ENCODE peak calls at places on chromosomes 12 and 14, in five cellular contexts. One of them, this sample, is unnamed.

GRCh38 chr12:15532364-15532977 is 210.2 kb downstream of the PTPRO start:
- DNase-seq in HFFc6: peak; percentile 73
- DNase-seq in prostate gland: no peak
- DNase-seq in MCF 10A: peak; percentile 89
- DNase-seq in NCI-H1092 treated with DMSO at 0.1 percent for 48 hours: no peak
- DNase-seq in this sample: peak; percentile 54

GRCh38 chr12:18677189-18677588 is 60.6 kb downstream of the PLCZ1 start:
- DNase-seq in HFFc6: no peak
- DNase-seq in prostate gland: no peak
- DNase-seq in MCF 10A: no peak
- DNase-seq in NCI-H1092 treated with DMSO at 0.1 percent for 48 hours: no peak
- DNase-seq in this sample: no peak

GRCh38 chr14:21680072-21680471 is 6.5 kb upstream of the OR4E1 start:
- DNase-seq in HFFc6: peak; percentile 11
- DNase-seq in prostate gland: no peak
- DNase-seq in MCF 10A: peak; percentile 5
- DNase-seq in NCI-H1092 treated with DMSO at 0.1 percent for 48 hours: no peak
- DNase-seq in this sample: no peak

GRCh38 chr12:6370994-6371754 is 4.2 kb downstream of the SCNN1A start:
- DNase-seq in HFFc6: peak; percentile 81
- DNase-seq in prostate gland: peak; percentile 92
- DNase-seq in MCF 10A: peak; percentile 96
- DNase-seq in NCI-H1092 treated with DMSO at 0.1 percent for 48 hours: peak; percentile 36
- DNase-seq in this sample: peak; percentile 95

GRCh38 chr12:5577239-5577638 is 145.3 kb downstream of the NTF3 start:
- DNase-seq in HFFc6: no peak
- DNase-seq in prostate gland: no peak
- DNase-seq in MCF 10A: no peak
- DNase-seq in NCI-H1092 treated with DMSO at 0.1 percent for 48 hours: no peak
- DNase-seq in this sample: no peak

GRCh38 chr12:62865860-62866407 is 69.0 kb downstream of the PPM1H start:
- DNase-seq in HFFc6: no peak
- DNase-seq in prostate gland: no peak
- DNase-seq in MCF 10A: no peak
- DNase-seq in NCI-H1092 treated with DMSO at 0.1 percent for 48 hours: no peak
- DNase-seq in this sample: no peak

GRCh38 chr12:124332068-124332672 is 37.3 kb downstream of the RFLNA start:
- DNase-seq in HFFc6: no peak
- DNase-seq in prostate gland: no peak
- DNase-seq in MCF 10A: no peak
- DNase-seq in NCI-H1092 treated with DMSO at 0.1 percent for 48 hours: no peak
- DNase-seq in this sample: no peak

GRCh38 chr14:51095854-51096823 is 1.2 kb upstream of the TRIM9 start:
- DNase-seq in HFFc6: peak; percentile 3
- DNase-seq in prostate gland: no peak
- DNase-seq in MCF 10A: peak; percentile 21
- DNase-seq in NCI-H1092 treated with DMSO at 0.1 percent for 48 hours: peak; percentile 87
- DNase-seq in this sample: no peak

GRCh38 chr12:96420255-96420930 is 20.2 kb upstream of the CDK17 start:
- DNase-seq in HFFc6: no peak
- DNase-seq in prostate gland: no peak
- DNase-seq in MCF 10A: no peak
- DNase-seq in NCI-H1092 treated with DMSO at 0.1 percent for 48 hours: no peak
- DNase-seq in this sample: no peak

GRCh38 chr12:40580346-40580745 is 111.9 kb upstream of the CNTN1 start:
- DNase-seq in HFFc6: no peak
- DNase-seq in prostate gland: no peak
- DNase-seq in MCF 10A: no peak
- DNase-seq in NCI-H1092 treated with DMSO at 0.1 percent for 48 hours: no peak
- DNase-seq in this sample: no peak

GRCh38 chr12:31896514-31897039 is 62.6 kb upstream of the RESF1 start:
- DNase-seq in HFFc6: no peak
- DNase-seq in prostate gland: peak; percentile 7
- DNase-seq in MCF 10A: peak; percentile 23
- DNase-seq in NCI-H1092 treated with DMSO at 0.1 percent for 48 hours: no peak
- DNase-seq in this sample: no peak

GRCh38 chr14:103527408-103528157 is 1.4 kb upstream of the TRMT61A start:
- DNase-seq in HFFc6: peak; percentile 57
- DNase-seq in prostate gland: no peak
- DNase-seq in MCF 10A: no peak
- DNase-seq in NCI-H1092 treated with DMSO at 0.1 percent for 48 hours: no peak
- DNase-seq in this sample: no peak

GRCh38 chr14:67477926-67478915 is 10.3 kb downstream of the TMEM229B start:
- DNase-seq in HFFc6: no peak
- DNase-seq in prostate gland: no peak
- DNase-seq in MCF 10A: no peak
- DNase-seq in NCI-H1092 treated with DMSO at 0.1 percent for 48 hours: peak; percentile 65
- DNase-seq in this sample: no peak

GRCh38 chr12:68823711-68824110 is 15.7 kb downstream of the MDM2 start:
- DNase-seq in HFFc6: no peak
- DNase-seq in prostate gland: no peak
- DNase-seq in MCF 10A: no peak
- DNase-seq in NCI-H1092 treated with DMSO at 0.1 percent for 48 hours: no peak
- DNase-seq in this sample: no peak

GRCh38 chr14:66380143-66380542 is 106.0 kb upstream of the CCDC196 start:
- DNase-seq in HFFc6: no peak
- DNase-seq in prostate gland: no peak
- DNase-seq in MCF 10A: no peak
- DNase-seq in NCI-H1092 treated with DMSO at 0.1 percent for 48 hours: no peak
- DNase-seq in this sample: no peak

GRCh38 chr12:40192704-40193255 is 32.0 kb upstream of the LRRK2 start:
- DNase-seq in HFFc6: no peak
- DNase-seq in prostate gland: no peak
- DNase-seq in MCF 10A: no peak
- DNase-seq in NCI-H1092 treated with DMSO at 0.1 percent for 48 hours: no peak
- DNase-seq in this sample: no peak

This sample was measured in RWPE1.